ENCODE peak calls at places on chromosomes 6 and 20, in ten cellular contexts. One of them, this sample, is unnamed.

GRCh38 chr6:15249371-15250019 is 3.6 kb downstream of the JARID2 start:
- DNase-seq in epithelial cell of esophagus: no peak
- DNase-seq in activated CD4-positive, alpha-beta T cell treated with anti-CD3 and anti-CD28 coated beads for 1 hour: no peak
- DNase-seq in T-cell: no peak
- DNase-seq in NCI-H446: peak
- DNase-seq in Calu3: no peak
- DNase-seq in fibroblast of the conjunctiva: no peak
- DNase-seq in GM12891: no peak
- DNase-seq in stimulated activated naive CD8-positive, alpha-beta T cell treated with anti-CD3 and anti-CD28 coated beads, Interleukin-15, Interleukin-2, amounts not matched to agents 100 U/mL and 50 U/mL, for 24 hours: no peak
- DNase-seq in NCI-H1092 treated with DMSO at 0.1 percent for 48 hours: no peak
- DNase-seq in this sample: no peak

GRCh38 chr6:17439243-17439993 is 46.0 kb downstream of the CAP2 start:
- DNase-seq in epithelial cell of esophagus: no peak
- DNase-seq in activated CD4-positive, alpha-beta T cell treated with anti-CD3 and anti-CD28 coated beads for 1 hour: no peak
- DNase-seq in T-cell: no peak
- DNase-seq in NCI-H446: no peak
- DNase-seq in Calu3: no peak
- DNase-seq in fibroblast of the conjunctiva: no peak
- DNase-seq in GM12891: no peak
- DNase-seq in stimulated activated naive CD8-positive, alpha-beta T cell treated with anti-CD3 and anti-CD28 coated beads, Interleukin-15, Interleukin-2, amounts not matched to agents 100 U/mL and 50 U/mL, for 24 hours: no peak
- DNase-seq in NCI-H1092 treated with DMSO at 0.1 percent for 48 hours: no peak
- DNase-seq in this sample: no peak

GRCh38 chr20:53805895-53806384 is 212.3 kb upstream of the ZNF217 start:
- DNase-seq in epithelial cell of esophagus: peak
- DNase-seq in activated CD4-positive, alpha-beta T cell treated with anti-CD3 and anti-CD28 coated beads for 1 hour: no peak
- DNase-seq in T-cell: no peak
- DNase-seq in NCI-H446: no peak
- DNase-seq in Calu3: peak
- DNase-seq in fibroblast of the conjunctiva: no peak
- DNase-seq in GM12891: no peak
- DNase-seq in stimulated activated naive CD8-positive, alpha-beta T cell treated with anti-CD3 and anti-CD28 coated beads, Interleukin-15, Interleukin-2, amounts not matched to agents 100 U/mL and 50 U/mL, for 24 hours: no peak
- DNase-seq in NCI-H1092 treated with DMSO at 0.1 percent for 48 hours: no peak
- DNase-seq in this sample: peak

GRCh38 chr6:36387440-36388303 is at the start of gene ETV7:
- DNase-seq in epithelial cell of esophagus: peak
- DNase-seq in activated CD4-positive, alpha-beta T cell treated with anti-CD3 and anti-CD28 coated beads for 1 hour: peak
- DNase-seq in T-cell: peak
- DNase-seq in NCI-H446: no peak
- DNase-seq in Calu3: peak
- DNase-seq in fibroblast of the conjunctiva: no peak
- DNase-seq in GM12891: peak
- DNase-seq in stimulated activated naive CD8-positive, alpha-beta T cell treated with anti-CD3 and anti-CD28 coated beads, Interleukin-15, Interleukin-2, amounts not matched to agents 100 U/mL and 50 U/mL, for 24 hours: peak
- DNase-seq in NCI-H1092 treated with DMSO at 0.1 percent for 48 hours: no peak
- DNase-seq in this sample: peak

GRCh38 chr6:137191238-137191637 is 17.8 kb upstream of the IL22RA2 start:
- DNase-seq in epithelial cell of esophagus: no peak
- DNase-seq in activated CD4-positive, alpha-beta T cell treated with anti-CD3 and anti-CD28 coated beads for 1 hour: no peak
- DNase-seq in T-cell: no peak
- DNase-seq in NCI-H446: no peak
- DNase-seq in Calu3: no peak
- DNase-seq in fibroblast of the conjunctiva: no peak
- DNase-seq in GM12891: no peak
- DNase-seq in stimulated activated naive CD8-positive, alpha-beta T cell treated with anti-CD3 and anti-CD28 coated beads, Interleukin-15, Interleukin-2, amounts not matched to agents 100 U/mL and 50 U/mL, for 24 hours: no peak
- DNase-seq in NCI-H1092 treated with DMSO at 0.1 percent for 48 hours: no peak
- DNase-seq in this sample: no peak

GRCh38 chr6:43951756-43952675 is 175.2 kb downstream of the MRPL14 start:
- DNase-seq in epithelial cell of esophagus: no peak
- DNase-seq in activated CD4-positive, alpha-beta T cell treated with anti-CD3 and anti-CD28 coated beads for 1 hour: no peak
- DNase-seq in T-cell: no peak
- DNase-seq in NCI-H446: no peak
- DNase-seq in Calu3: no peak
- DNase-seq in fibroblast of the conjunctiva: no peak
- DNase-seq in GM12891: no peak
- DNase-seq in stimulated activated naive CD8-positive, alpha-beta T cell treated with anti-CD3 and anti-CD28 coated beads, Interleukin-15, Interleukin-2, amounts not matched to agents 100 U/mL and 50 U/mL, for 24 hours: no peak
- DNase-seq in NCI-H1092 treated with DMSO at 0.1 percent for 48 hours: no peak
- DNase-seq in this sample: peak

GRCh38 chr6:108167449-108167903 is 1.7 kb downstream of the NR2E1 start:
- DNase-seq in epithelial cell of esophagus: no peak
- DNase-seq in activated CD4-positive, alpha-beta T cell treated with anti-CD3 and anti-CD28 coated beads for 1 hour: no peak
- DNase-seq in T-cell: no peak
- DNase-seq in NCI-H446: no peak
- DNase-seq in Calu3: no peak
- DNase-seq in fibroblast of the conjunctiva: no peak
- DNase-seq in GM12891: no peak
- DNase-seq in stimulated activated naive CD8-positive, alpha-beta T cell treated with anti-CD3 and anti-CD28 coated beads, Interleukin-15, Interleukin-2, amounts not matched to agents 100 U/mL and 50 U/mL, for 24 hours: no peak
- DNase-seq in NCI-H1092 treated with DMSO at 0.1 percent for 48 hours: no peak
- DNase-seq in this sample: peak

GRCh38 chr6:3326981-3327380 is 68.2 kb downstream of the PSMG4 start:
- DNase-seq in epithelial cell of esophagus: no peak
- DNase-seq in activated CD4-positive, alpha-beta T cell treated with anti-CD3 and anti-CD28 coated beads for 1 hour: no peak
- DNase-seq in T-cell: no peak
- DNase-seq in NCI-H446: no peak
- DNase-seq in Calu3: no peak
- DNase-seq in fibroblast of the conjunctiva: no peak
- DNase-seq in GM12891: no peak
- DNase-seq in stimulated activated naive CD8-positive, alpha-beta T cell treated with anti-CD3 and anti-CD28 coated beads, Interleukin-15, Interleukin-2, amounts not matched to agents 100 U/mL and 50 U/mL, for 24 hours: no peak
- DNase-seq in NCI-H1092 treated with DMSO at 0.1 percent for 48 hours: no peak
- DNase-seq in this sample: no peak

GRCh38 chr6:119090256-119090655 is 11.8 kb upstream of the FAM184A start:
- DNase-seq in epithelial cell of esophagus: peak
- DNase-seq in activated CD4-positive, alpha-beta T cell treated with anti-CD3 and anti-CD28 coated beads for 1 hour: no peak
- DNase-seq in T-cell: no peak
- DNase-seq in NCI-H446: no peak
- DNase-seq in Calu3: no peak
- DNase-seq in fibroblast of the conjunctiva: no peak
- DNase-seq in GM12891: no peak
- DNase-seq in stimulated activated naive CD8-positive, alpha-beta T cell treated with anti-CD3 and anti-CD28 coated beads, Interleukin-15, Interleukin-2, amounts not matched to agents 100 U/mL and 50 U/mL, for 24 hours: no peak
- DNase-seq in NCI-H1092 treated with DMSO at 0.1 percent for 48 hours: no peak
- DNase-seq in this sample: no peak

GRCh38 chr20:36175475-36175995 is 21.0 kb downstream of the EPB41L1 start:
- DNase-seq in epithelial cell of esophagus: no peak
- DNase-seq in activated CD4-positive, alpha-beta T cell treated with anti-CD3 and anti-CD28 coated beads for 1 hour: no peak
- DNase-seq in T-cell: no peak
- DNase-seq in NCI-H446: peak
- DNase-seq in Calu3: no peak
- DNase-seq in fibroblast of the conjunctiva: no peak
- DNase-seq in GM12891: no peak
- DNase-seq in stimulated activated naive CD8-positive, alpha-beta T cell treated with anti-CD3 and anti-CD28 coated beads, Interleukin-15, Interleukin-2, amounts not matched to agents 100 U/mL and 50 U/mL, for 24 hours: no peak
- DNase-seq in NCI-H1092 treated with DMSO at 0.1 percent for 48 hours: no peak
- DNase-seq in this sample: no peak

GRCh38 chr6:84576029-84576428 is 188.4 kb downstream of the TBX18 start:
- DNase-seq in epithelial cell of esophagus: no peak
- DNase-seq in activated CD4-positive, alpha-beta T cell treated with anti-CD3 and anti-CD28 coated beads for 1 hour: no peak
- DNase-seq in T-cell: no peak
- DNase-seq in NCI-H446: no peak
- DNase-seq in Calu3: no peak
- DNase-seq in fibroblast of the conjunctiva: no peak
- DNase-seq in GM12891: no peak
- DNase-seq in stimulated activated naive CD8-positive, alpha-beta T cell treated with anti-CD3 and anti-CD28 coated beads, Interleukin-15, Interleukin-2, amounts not matched to agents 100 U/mL and 50 U/mL, for 24 hours: no peak
- DNase-seq in NCI-H1092 treated with DMSO at 0.1 percent for 48 hours: no peak
- DNase-seq in this sample: no peak

GRCh38 chr20:46194409-46194808 is 76.3 kb downstream of the CD40 start:
- DNase-seq in epithelial cell of esophagus: no peak
- DNase-seq in activated CD4-positive, alpha-beta T cell treated with anti-CD3 and anti-CD28 coated beads for 1 hour: no peak
- DNase-seq in T-cell: no peak
- DNase-seq in NCI-H446: no peak
- DNase-seq in Calu3: no peak
- DNase-seq in fibroblast of the conjunctiva: no peak
- DNase-seq in GM12891: no peak
- DNase-seq in stimulated activated naive CD8-positive, alpha-beta T cell treated with anti-CD3 and anti-CD28 coated beads, Interleukin-15, Interleukin-2, amounts not matched to agents 100 U/mL and 50 U/mL, for 24 hours: no peak
- DNase-seq in NCI-H1092 treated with DMSO at 0.1 percent for 48 hours: no peak
- DNase-seq in this sample: no peak

GRCh38 chr6:33430991-33431879 is 11.4 kb downstream of the SYNGAP1 start:
- DNase-seq in epithelial cell of esophagus: peak
- DNase-seq in activated CD4-positive, alpha-beta T cell treated with anti-CD3 and anti-CD28 coated beads for 1 hour: peak
- DNase-seq in T-cell: peak
- DNase-seq in NCI-H446: peak
- DNase-seq in Calu3: peak
- DNase-seq in fibroblast of the conjunctiva: peak
- DNase-seq in GM12891: peak
- DNase-seq in stimulated activated naive CD8-positive, alpha-beta T cell treated with anti-CD3 and anti-CD28 coated beads, Interleukin-15, Interleukin-2, amounts not matched to agents 100 U/mL and 50 U/mL, for 24 hours: peak
- DNase-seq in NCI-H1092 treated with DMSO at 0.1 percent for 48 hours: no peak
- DNase-seq in this sample: peak

GRCh38 chr6:36380166-36380565 is 7.3 kb downstream of the ETV7 start:
- DNase-seq in epithelial cell of esophagus: no peak
- DNase-seq in activated CD4-positive, alpha-beta T cell treated with anti-CD3 and anti-CD28 coated beads for 1 hour: no peak
- DNase-seq in T-cell: no peak
- DNase-seq in NCI-H446: no peak
- DNase-seq in Calu3: no peak
- DNase-seq in fibroblast of the conjunctiva: no peak
- DNase-seq in GM12891: no peak
- DNase-seq in stimulated activated naive CD8-positive, alpha-beta T cell treated with anti-CD3 and anti-CD28 coated beads, Interleukin-15, Interleukin-2, amounts not matched to agents 100 U/mL and 50 U/mL, for 24 hours: no peak
- DNase-seq in NCI-H1092 treated with DMSO at 0.1 percent for 48 hours: no peak
- DNase-seq in this sample: no peak

This sample was measured in M059J.